ENCODE peak calls at places on chromosome 20, in five cellular contexts. B is gastrocnemius medialis; E is PC-3; O is CD8-positive, alpha-beta memory T cell; Q is lung. K is an unnamed sample.

GRCh38 chr20:49979030-49979832 is 3.5 kb upstream of the SNAI1 start:
- DNase-seq in Q (peak; percentile 48), E (peak; percentile 83), B (no peak), O (peak; percentile 69), K (no peak)

GRCh38 chr20:20411382-20411781 is 43.5 kb downstream of the INSM1 start:
- DNase-seq in O (no peak), B (no peak), E (no peak), Q (no peak), K (no peak)

GRCh38 chr20:7984192-7984591 is 35.4 kb downstream of the TMX4 start:
- DNase-seq in E (no peak), Q (no peak), O (no peak), B (no peak), K (no peak)

GRCh38 chr20:57791946-57792328 is 82.1 kb upstream of the PMEPA1 start:
- DNase-seq in Q (no peak), B (no peak), E (peak; percentile 44), O (no peak), K (peak; percentile 25)

GRCh38 chr20:1283522-1284210 is 17.6 kb downstream of the SNPH start:
- DNase-seq in B (no peak), Q (no peak), E (no peak), O (no peak), K (peak; percentile 7)

GRCh38 chr20:11912013-11912663 is 5.6 kb upstream of the BTBD3 start:
- DNase-seq in E (peak; percentile 30), B (no peak), Q (no peak), O (no peak), K (no peak)

GRCh38 chr20:16898433-16898832 is 150.3 kb downstream of the OTOR start:
- DNase-seq in Q (no peak), O (no peak), E (peak; percentile 8), B (no peak), K (no peak)

GRCh38 chr20:50758469-50758868 is 27.1 kb downstream of the PARD6B start:
- DNase-seq in O (no peak), Q (no peak), E (no peak), B (no peak), K (no peak)

GRCh38 chr20:22333885-22334545 is 250.4 kb downstream of the FOXA2 start:
- DNase-seq in E (peak; percentile 84), Q (peak; percentile 54), B (peak; percentile 27), O (peak; percentile 8), K (no peak)

GRCh38 chr20:53857723-53858236 is 212.6 kb downstream of the BCAS1 start:
- DNase-seq in O (no peak), B (no peak), Q (no peak), E (no peak), K (no peak)

DNA sequence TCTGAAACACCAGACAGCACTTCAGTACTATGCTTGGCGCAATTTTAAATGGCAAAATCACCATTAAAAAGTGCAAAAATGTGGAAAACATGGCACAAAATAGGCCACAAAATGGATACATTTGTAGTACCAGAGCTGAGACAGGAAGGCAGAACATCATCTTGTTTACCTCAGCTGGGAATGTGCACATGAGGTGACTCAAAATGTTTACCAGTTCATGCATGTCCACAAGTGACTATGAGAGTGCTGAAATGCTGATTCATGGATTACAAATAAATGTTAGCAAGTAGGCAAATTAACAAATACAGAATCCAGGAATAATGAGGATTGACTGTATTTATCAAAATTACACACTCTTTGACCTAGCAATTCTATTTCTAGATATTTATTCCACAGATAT is 201.6 kb downstream of the ISM1 start:
- DNase-seq in E (peak; percentile 8), Q (no peak), B (no peak), O (no peak), K (no peak)
- H3K27ac ChIP-seq in E (no peak overlapping the region), Q (no peak overlapping the region), B (no peak overlapping the region), O (no peak overlapping the region), K (no peak overlapping the region)

GRCh38 chr20:62935204-62935967 is 2.6 kb upstream of the GID8 start:
- DNase-seq in E (no peak), Q (no peak), O (no peak), B (no peak), K (no peak)
- H3K4me1 ChIP-seq in E (peaks cover 20% of the 10 kb centered on the region), Q (peaks cover 19% of the 10 kb centered on the region), O (peaks cover 43% of the 10 kb centered on the region), B (peaks cover 42% of the 10 kb centered on the region), K (peaks cover 46% of the 10 kb centered on the region)

GRCh38 chr20:61460261-61461047 is 208.4 kb downstream of the CDH4 start:
- DNase-seq in E (no peak), Q (no peak), B (no peak), O (no peak), K (no peak)
- H3K27ac ChIP-seq in E (no peak overlapping the region), Q (no peak overlapping the region), B (no peak overlapping the region), O (no peak overlapping the region), K (no peak overlapping the region)

GRCh38 chr20:38728237-38728761 is 4.0 kb downstream of the SLC32A1 start:
- DNase-seq in Q (no peak), O (no peak), B (no peak), E (no peak), K (no peak)
- H3K4me1 ChIP-seq in Q (no peaks in the 10 kb centered on the region), O (peaks cover 65% of the 10 kb centered on the region), B (peaks cover 17% of the 10 kb centered on the region), E (peaks cover 4% of the 10 kb centered on the region), K (peaks cover 62% of the 10 kb centered on the region)

GRCh38 chr20:45921618-45922189 is 9.7 kb upstream of the PLTP start:
- DNase-seq in E (peak; percentile 59), Q (no peak), B (no peak), O (no peak), K (no peak)

GRCh38 chr20:45920795-45921617 is 9.1 kb upstream of the PLTP start:
- DNase-seq in O (no peak), B (no peak), E (no peak), Q (no peak), K (no peak)

GRCh38 chr20:45918779-45919535 is 7.0 kb upstream of the PLTP start:
- DNase-seq in B (no peak), Q (no peak), E (peak; percentile 22), O (no peak), K (no peak)

GRCh38 chr20:45919536-45919933 is 7.6 kb upstream of the PLTP start:
- DNase-seq in E (no peak), O (no peak), Q (no peak), B (peak; percentile 62), K (no peak)

GRCh38 chr20:45919951-45920794 is 8.2 kb upstream of the PLTP start:
- DNase-seq in Q (no peak), B (no peak), E (no peak), O (no peak), K (no peak)
- H3K27ac ChIP-seq in Q (peak overlapping the region; percentile 37), B (peak overlapping the region; percentile 65), E (no peak overlapping the region), O (no peak overlapping the region), K (peak overlapping the region; percentile 18)

DNA sequence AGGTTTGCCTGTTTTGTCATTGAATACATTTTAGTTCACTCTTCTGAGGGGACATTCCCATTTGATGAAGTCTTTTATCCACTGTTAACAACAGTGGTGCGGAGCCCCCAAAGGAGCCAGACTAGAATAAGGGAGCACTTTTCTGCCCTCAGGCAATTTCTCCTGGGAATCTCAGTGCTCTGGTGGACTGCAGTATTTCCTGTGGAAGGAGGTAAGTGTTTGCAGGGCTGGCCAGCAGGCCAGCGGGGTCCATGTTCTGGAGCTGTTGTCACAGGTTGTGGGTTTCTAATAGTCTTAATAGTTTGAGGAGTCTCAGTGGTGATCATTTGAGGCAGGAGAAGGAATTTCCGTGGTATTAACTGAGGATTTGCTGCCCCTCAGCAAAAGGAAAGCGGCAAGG is 83.5 kb downstream of the ASXL1 start:
- DNase-seq in B (no peak), Q (no peak), O (no peak), E (no peak), K (peak; percentile 8)
- H3K4me1 ChIP-seq in B (peaks cover 6% of the 10 kb centered on the region), Q (no peaks in the 10 kb centered on the region), O (no peaks in the 10 kb centered on the region), E (no peaks in the 10 kb centered on the region), K (peaks cover 13% of the 10 kb centered on the region)

GRCh38 chr20:18541741-18542140 is 25.5 kb upstream of the SMIM26 start:
- DNase-seq in B (no peak), E (peak; percentile 94), Q (no peak), O (no peak), K (no peak)
- H3K27ac ChIP-seq in B (no peak overlapping the region), E (peak overlapping the region; percentile 82), Q (no peak overlapping the region), O (no peak overlapping the region), K (no peak overlapping the region)

K was measured in suprapubic skin.